ENCODE peak calls at places on chromosomes 6 and 20, in ten cellular contexts. U is HCEC 1CT; D is lung microvascular endothelial cell; Z is activated CD8-positive, alpha-beta memory T cell treated with anti-CD3 and anti-CD28 coated beads, Interleukin-2, amount 50 U/mL, for 4 hours; A is pancreas; Q is H1; S is uterus; L is substantia nigra; W is tibial nerve; C is HFF-Myc. N is an unnamed sample.

GRCh38 chr20:36482044-36482473 is 59.3 kb upstream of the MYL9 start:
- DNase-seq in U (no peak), D (no peak), Z (no peak), A (peak; percentile 70), Q (no peak), S (no peak), L (peak; percentile 61), W (no peak), C (no peak), N (no peak)

GRCh38 chr6:31293343-31293742 is 21.5 kb upstream of the HLA-C start:
- DNase-seq in U (no peak), D (peak; percentile 61), Z (no peak), A (no peak), Q (no peak), S (no peak), L (no peak), W (no peak), C (no peak), N (no peak)

GRCh38 chr6:5525209-5525608 is 263.9 kb downstream of the FARS2 start:
- DNase-seq in U (peak; percentile 23), D (peak; percentile 37), Z (no peak), A (no peak), Q (no peak), S (no peak), L (no peak), W (peak; percentile 8), C (peak; percentile 12), N (no peak)

GRCh38 chr6:167452338-167453081 is 127.6 kb downstream of the TTLL2 start:
- DNase-seq in U (no peak), D (no peak), Z (no peak), A (no peak), Q (no peak), S (no peak), L (no peak), W (no peak), C (no peak), N (no peak)

GRCh38 chr20:2654384-2654822 is 2.0 kb downstream of the NOP56 start:
- DNase-seq in U (no peak), D (no peak), Z (no peak), A (no peak), Q (no peak), S (no peak), L (no peak), W (no peak), C (no peak), N (no peak)

GRCh38 chr6:168698923-168699322 is 257.9 kb downstream of the SMOC2 start:
- DNase-seq in U (no peak), D (no peak), Z (no peak), A (no peak), Q (no peak), S (no peak), L (no peak), W (no peak), C (no peak), N (no peak)

GRCh38 chr6:157867155-157867559 is 44.1 kb downstream of the SNX9 start:
- DNase-seq in U (peak; percentile 49), D (peak; percentile 62), Z (no peak), A (no peak), Q (no peak), S (no peak), L (no peak), W (peak; percentile 14), C (no peak), N (no peak)

GRCh38 chr6:99254616-99255550 is 94.6 kb downstream of the FAXC start:
- DNase-seq in U (no peak), D (no peak), Z (no peak), A (no peak), Q (no peak), S (no peak), L (no peak), W (no peak), C (no peak), N (no peak)

GRCh38 chr6:135782517-135782916 is 69.0 kb upstream of the PDE7B start:
- DNase-seq in U (peak; percentile 21), D (no peak), Z (no peak), A (no peak), Q (no peak), S (no peak), L (no peak), W (no peak), C (no peak), N (no peak)

GRCh38 chr6:221531-222349 is 70.5 kb upstream of the DUSP22 start:
- DNase-seq in U (peak; percentile 74), D (peak; percentile 30), Z (no peak), A (no peak), Q (no peak), S (no peak), L (no peak), W (no peak), C (no peak), N (no peak)

GRCh38 chr6:89242574-89243330 is 25.6 kb upstream of the GABRR1 start:
- DNase-seq in U (peak; percentile 51), D (peak; percentile 54), Z (no peak), A (no peak), Q (no peak), S (no peak), L (no peak), W (no peak), C (peak; percentile 32), N (no peak)

GRCh38 chr20:32678948-32679347 is 5.2 kb upstream of the C20orf203 start:
- DNase-seq in U (no peak), D (no peak), Z (no peak), A (no peak), Q (no peak), S (no peak), L (peak; percentile 19), W (no peak), C (no peak), N (no peak)

GRCh38 chr6:131250121-131250520 is 114.9 kb downstream of the AKAP7 start:
- DNase-seq in U (no peak), D (peak; percentile 46), Z (no peak), A (peak; percentile 39), Q (peak; percentile 54), S (peak; percentile 16), L (peak; percentile 62), W (peak; percentile 34), C (peak; percentile 5), N (no peak)

GRCh38 chr6:110859335-110859792 is 15.2 kb upstream of the AMD1 start:
- DNase-seq in U (no peak), D (no peak), Z (no peak), A (no peak), Q (no peak), S (no peak), L (no peak), W (no peak), C (no peak), N (no peak)

GRCh38 chr6:129517288-129517687 is 192.7 kb downstream of the ARHGAP18 start:
- DNase-seq in U (no peak), D (peak; percentile 29), Z (no peak), A (no peak), Q (no peak), S (no peak), L (no peak), W (no peak), C (no peak), N (no peak)

GRCh38 chr20:13995086-13995665 is at the start of gene MACROD2:
- DNase-seq in U (no peak), D (peak; percentile 45), Z (peak; percentile 21), A (peak; percentile 97), Q (peak; percentile 100), S (peak; percentile 91), L (peak; percentile 83), W (peak; percentile 67), C (peak; percentile 40), N (no peak)

GRCh38 chr6:17600527-17601388 is 656 bp downstream of the FAM8A1 start:
- DNase-seq in U (peak; percentile 31), D (peak; percentile 29), Z (peak; percentile 41), A (peak; percentile 62), Q (peak; percentile 81), S (peak; percentile 47), L (peak; percentile 50), W (peak; percentile 14), C (no peak), N (peak; percentile 44)

GRCh38 chr6:156801712-156802111 is 24.5 kb downstream of the ARID1B start:
- DNase-seq in U (no peak), D (no peak), Z (no peak), A (no peak), Q (no peak), S (no peak), L (no peak), W (no peak), C (no peak), N (no peak)

GRCh38 chr20:34647737-34648136 is 29.2 kb downstream of the PIGU start:
- DNase-seq in U (no peak), D (no peak), Z (no peak), A (no peak), Q (no peak), S (no peak), L (no peak), W (no peak), C (no peak), N (no peak)

GRCh38 chr6:95176322-95176721 is 401.0 kb upstream of the MANEA start:
- DNase-seq in U (peak; percentile 20), D (no peak), Z (no peak), A (no peak), Q (no peak), S (no peak), L (no peak), W (no peak), C (no peak), N (no peak)

GRCh38 chr6:161547617-161548016 is 273.8 kb upstream of the AGPAT4 start:
- DNase-seq in U (no peak), D (no peak), Z (no peak), A (no peak), Q (no peak), S (no peak), L (no peak), W (no peak), C (no peak), N (no peak)

GRCh38 chr20:34705383-34706021 is 1.4 kb downstream of the TP53INP2 start:
- DNase-seq in U (peak; percentile 77), D (peak; percentile 52), Z (peak; percentile 18), A (peak; percentile 41), Q (no peak), S (no peak), L (no peak), W (no peak), C (no peak), N (no peak)

GRCh38 chr6:74161380-74161779 is 465.4 kb downstream of the CD109 start:
- DNase-seq in U (no peak), D (no peak), Z (no peak), A (no peak), Q (no peak), S (no peak), L (no peak), W (no peak), C (no peak), N (no peak)

GRCh38 chr6:38283734-38284362 is 355.9 kb downstream of the BTBD9 start:
- DNase-seq in U (peak; percentile 86), D (peak; percentile 76), Z (no peak), A (no peak), Q (no peak), S (no peak), L (no peak), W (no peak), C (no peak), N (no peak)

GRCh38 chr6:3322366-3322890 is 63.7 kb downstream of the PSMG4 start:
- DNase-seq in U (no peak), D (no peak), Z (no peak), A (no peak), Q (no peak), S (peak; percentile 10), L (no peak), W (no peak), C (no peak), N (no peak)

GRCh38 chr6:5764401-5764955 is 242.2 kb downstream of the NRN1 start:
- DNase-seq in U (peak; percentile 8), D (no peak), Z (no peak), A (no peak), Q (no peak), S (no peak), L (peak; percentile 53), W (peak; percentile 36), C (no peak), N (no peak)

GRCh38 chr6:104995989-104996617 is 39.2 kb downstream of the LIN28B start:
- DNase-seq in U (peak; percentile 72), D (peak; percentile 23), Z (no peak), A (no peak), Q (no peak), S (no peak), L (no peak), W (no peak), C (no peak), N (no peak)

GRCh38 chr6:56364482-56365313 is 117.3 kb upstream of the COL21A1 start:
- DNase-seq in U (peak; percentile 66), D (peak; percentile 64), Z (no peak), A (no peak), Q (no peak), S (no peak), L (no peak), W (no peak), C (no peak), N (no peak)

N was measured in CD4-positive, alpha-beta memory T cell.